ENCODE peak calls at places on chromosomes 7 and 10, in seven cellular contexts. One of them, this sample, is unnamed.

GRCh38 chr10:106551501-106551900 is 613.0 kb downstream of the SORCS1 start:
- DNase-seq in endothelial cell of umbilical vein: no peak
- DNase-seq in ovary: no peak
- DNase-seq in sigmoid colon: no peak
- DNase-seq in adrenal gland: no peak
- DNase-seq in body of pancreas: no peak
- DNase-seq in stomach: no peak
- DNase-seq in this sample: no peak

GRCh38 chr7:1316086-1316485 is 83.4 kb downstream of the UNCX start:
- DNase-seq in endothelial cell of umbilical vein: no peak
- DNase-seq in ovary: no peak
- DNase-seq in sigmoid colon: peak; percentile 54
- DNase-seq in adrenal gland: no peak
- DNase-seq in body of pancreas: no peak
- DNase-seq in stomach: no peak
- DNase-seq in this sample: no peak

GRCh38 chr7:84232653-84233052 is 38.1 kb upstream of the SEMA3A start:
- DNase-seq in endothelial cell of umbilical vein: no peak
- DNase-seq in ovary: no peak
- DNase-seq in sigmoid colon: no peak
- DNase-seq in adrenal gland: no peak
- DNase-seq in body of pancreas: no peak
- DNase-seq in stomach: no peak
- DNase-seq in this sample: no peak

GRCh38 chr7:12737364-12737763 is 49.9 kb downstream of the ARL4A start:
- DNase-seq in endothelial cell of umbilical vein: no peak
- DNase-seq in ovary: no peak
- DNase-seq in sigmoid colon: no peak
- DNase-seq in adrenal gland: no peak
- DNase-seq in body of pancreas: peak; percentile 21
- DNase-seq in stomach: no peak
- DNase-seq in this sample: no peak

GRCh38 chr7:116258734-116259133 is 48.4 kb downstream of the TES start:
- DNase-seq in endothelial cell of umbilical vein: peak; percentile 85
- DNase-seq in ovary: no peak
- DNase-seq in sigmoid colon: no peak
- DNase-seq in adrenal gland: peak; percentile 24
- DNase-seq in body of pancreas: peak; percentile 15
- DNase-seq in stomach: no peak
- DNase-seq in this sample: peak; percentile 52

GRCh38 chr10:127398140-127398966 is 150.8 kb upstream of the NPS start:
- DNase-seq in endothelial cell of umbilical vein: peak; percentile 3
- DNase-seq in ovary: peak; percentile 11
- DNase-seq in sigmoid colon: no peak
- DNase-seq in adrenal gland: no peak
- DNase-seq in body of pancreas: no peak
- DNase-seq in stomach: no peak
- DNase-seq in this sample: no peak

GRCh38 chr10:26380815-26381214 is 57.3 kb upstream of the APBB1IP start:
- DNase-seq in endothelial cell of umbilical vein: no peak
- DNase-seq in ovary: no peak
- DNase-seq in sigmoid colon: no peak
- DNase-seq in adrenal gland: no peak
- DNase-seq in body of pancreas: no peak
- DNase-seq in stomach: no peak
- DNase-seq in this sample: no peak

GRCh38 chr10:11036424-11037011 is 18.8 kb downstream of the CELF2 start:
- DNase-seq in endothelial cell of umbilical vein: peak; percentile 84
- DNase-seq in ovary: no peak
- DNase-seq in sigmoid colon: no peak
- DNase-seq in adrenal gland: peak; percentile 29
- DNase-seq in body of pancreas: peak; percentile 67
- DNase-seq in stomach: peak; percentile 55
- DNase-seq in this sample: no peak

GRCh38 chr10:32317795-32318194 is 29.2 kb downstream of the EPC1 start:
- DNase-seq in endothelial cell of umbilical vein: peak; percentile 45
- DNase-seq in ovary: no peak
- DNase-seq in sigmoid colon: no peak
- DNase-seq in adrenal gland: no peak
- DNase-seq in body of pancreas: no peak
- DNase-seq in stomach: no peak
- DNase-seq in this sample: no peak

GRCh38 chr10:10959666-10960065 is 58.0 kb upstream of the CELF2 start:
- DNase-seq in endothelial cell of umbilical vein: no peak
- DNase-seq in ovary: no peak
- DNase-seq in sigmoid colon: no peak
- DNase-seq in adrenal gland: no peak
- DNase-seq in body of pancreas: no peak
- DNase-seq in stomach: no peak
- DNase-seq in this sample: no peak

GRCh38 chr7:106423111-106423510 is 138.3 kb upstream of the NAMPT start:
- DNase-seq in endothelial cell of umbilical vein: no peak
- DNase-seq in ovary: no peak
- DNase-seq in sigmoid colon: no peak
- DNase-seq in adrenal gland: no peak
- DNase-seq in body of pancreas: no peak
- DNase-seq in stomach: no peak
- DNase-seq in this sample: no peak

GRCh38 chr7:106426803-106427202 is 142.0 kb upstream of the NAMPT start:
- DNase-seq in endothelial cell of umbilical vein: no peak
- DNase-seq in ovary: peak; percentile 26
- DNase-seq in sigmoid colon: no peak
- DNase-seq in adrenal gland: no peak
- DNase-seq in body of pancreas: no peak
- DNase-seq in stomach: no peak
- DNase-seq in this sample: no peak

GRCh38 chr7:106424476-106425016 is 139.8 kb upstream of the NAMPT start:
- DNase-seq in endothelial cell of umbilical vein: no peak
- DNase-seq in ovary: no peak
- DNase-seq in sigmoid colon: no peak
- DNase-seq in adrenal gland: no peak
- DNase-seq in body of pancreas: no peak
- DNase-seq in stomach: no peak
- DNase-seq in this sample: no peak

GRCh38 chr7:106423836-106424475 is 139.2 kb upstream of the NAMPT start:
- DNase-seq in endothelial cell of umbilical vein: no peak
- DNase-seq in ovary: peak; percentile 28
- DNase-seq in sigmoid colon: no peak
- DNase-seq in adrenal gland: no peak
- DNase-seq in body of pancreas: no peak
- DNase-seq in stomach: no peak
- DNase-seq in this sample: no peak

DNA sequence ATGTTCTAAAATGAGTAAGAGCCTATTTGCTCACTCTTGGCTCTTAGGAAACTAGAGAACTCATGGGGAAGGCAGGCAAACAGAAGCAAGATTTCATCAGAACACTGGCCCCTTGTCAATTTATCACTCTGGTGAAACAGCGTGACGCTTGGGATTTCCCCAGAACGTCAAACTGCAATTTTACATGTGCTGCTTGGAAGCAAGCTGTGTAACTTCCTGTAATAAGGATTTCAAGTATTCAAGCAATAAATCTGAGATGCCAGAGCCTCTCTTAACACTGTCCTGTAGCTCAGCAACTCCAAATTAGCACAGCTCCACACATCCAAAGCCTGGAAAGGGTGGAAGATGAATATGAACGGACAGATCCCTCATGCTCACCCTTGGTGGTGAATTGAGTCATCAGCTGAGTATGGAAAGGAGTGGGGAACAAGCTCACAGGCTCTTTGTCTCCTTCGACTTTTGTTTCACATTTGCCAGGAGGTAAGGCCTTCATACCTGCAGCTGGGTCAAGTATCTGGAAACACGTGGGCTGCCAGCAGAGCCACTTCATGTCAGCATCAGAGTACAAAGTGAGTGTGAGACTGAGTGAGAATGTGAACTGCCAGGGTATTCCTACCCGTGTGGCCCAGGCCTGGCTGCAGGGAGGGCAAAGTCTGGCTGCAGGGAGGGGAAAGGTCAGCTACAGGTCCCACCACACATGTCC is 140.4 kb upstream of the NAMPT start:
- DNase-seq in endothelial cell of umbilical vein: peak; percentile 86
- DNase-seq in ovary: peak; percentile 56
- DNase-seq in sigmoid colon: peak; percentile 93
- DNase-seq in adrenal gland: peak; percentile 88
- DNase-seq in body of pancreas: peak; percentile 67
- DNase-seq in stomach: peak; percentile 78
- DNase-seq in this sample: no peak
- TF ChIP-seq POLR2A in endothelial cell of umbilical vein: no peak
- TF ChIP-seq POLR2A in ovary: no peak
- TF ChIP-seq POLR2A in sigmoid colon: no peak
- TF ChIP-seq POLR2A in adrenal gland: no peak
- TF ChIP-seq POLR2A in body of pancreas: no peak
- TF ChIP-seq POLR2A in stomach: no peak
- TF ChIP-seq POLR2A in this sample: no peak

GRCh38 chr10:123008379-123009104 is at the start of the genes ACADSB and IKZF5:
- DNase-seq in endothelial cell of umbilical vein: peak; percentile 97
- DNase-seq in ovary: peak; percentile 97
- DNase-seq in sigmoid colon: peak; percentile 99
- DNase-seq in adrenal gland: peak; percentile 98
- DNase-seq in body of pancreas: peak; percentile 96
- DNase-seq in stomach: peak; percentile 96
- DNase-seq in this sample: peak; percentile 99
- TF ChIP-seq POLR2A in endothelial cell of umbilical vein: peak; percentile 80
- TF ChIP-seq POLR2A in ovary: peak; percentile 84
- TF ChIP-seq POLR2A in sigmoid colon: peak; percentile 74
- TF ChIP-seq POLR2A in adrenal gland: peak; percentile 96
- TF ChIP-seq POLR2A in body of pancreas: peak; percentile 91
- TF ChIP-seq POLR2A in stomach: peak; percentile 67
- TF ChIP-seq POLR2A in this sample: peak; percentile 83

GRCh38 chr10:122877264-122877663 is 2.1 kb downstream of the FAM24B start:
- DNase-seq in endothelial cell of umbilical vein: no peak
- DNase-seq in ovary: no peak
- DNase-seq in sigmoid colon: no peak
- DNase-seq in adrenal gland: no peak
- DNase-seq in body of pancreas: no peak
- DNase-seq in stomach: no peak
- DNase-seq in this sample: peak; percentile 73

GRCh38 chr10:122878799-122879338 is 512 bp downstream of the FAM24B start:
- DNase-seq in endothelial cell of umbilical vein: peak; percentile 39
- DNase-seq in ovary: no peak
- DNase-seq in sigmoid colon: no peak
- DNase-seq in adrenal gland: no peak
- DNase-seq in body of pancreas: peak; percentile 75
- DNase-seq in stomach: no peak
- DNase-seq in this sample: no peak

GRCh38 chr10:122876493-122876855 is 2.9 kb downstream of the FAM24B start:
- DNase-seq in endothelial cell of umbilical vein: no peak
- DNase-seq in ovary: no peak
- DNase-seq in sigmoid colon: no peak
- DNase-seq in adrenal gland: no peak
- DNase-seq in body of pancreas: no peak
- DNase-seq in stomach: no peak
- DNase-seq in this sample: peak; percentile 14

GRCh38 chr10:122882798-122883197 is 3.4 kb upstream of the FAM24B start:
- DNase-seq in endothelial cell of umbilical vein: peak; percentile 49
- DNase-seq in ovary: no peak
- DNase-seq in sigmoid colon: no peak
- DNase-seq in adrenal gland: no peak
- DNase-seq in body of pancreas: no peak
- DNase-seq in stomach: no peak
- DNase-seq in this sample: peak; percentile 34

GRCh38 chr10:122879339-122880273 is at the start of gene FAM24B:
- DNase-seq in endothelial cell of umbilical vein: peak; percentile 99
- DNase-seq in ovary: peak; percentile 92
- DNase-seq in sigmoid colon: peak; percentile 98
- DNase-seq in adrenal gland: peak; percentile 96
- DNase-seq in body of pancreas: peak; percentile 99
- DNase-seq in stomach: peak; percentile 94
- DNase-seq in this sample: peak; percentile 98
- TF ChIP-seq POLR2A in endothelial cell of umbilical vein: peak; percentile 42
- TF ChIP-seq POLR2A in ovary: no peak
- TF ChIP-seq POLR2A in sigmoid colon: no peak
- TF ChIP-seq POLR2A in adrenal gland: peak; percentile 40
- TF ChIP-seq POLR2A in body of pancreas: peak; percentile 56
- TF ChIP-seq POLR2A in stomach: no peak
- TF ChIP-seq POLR2A in this sample: peak; percentile 89

DNA sequence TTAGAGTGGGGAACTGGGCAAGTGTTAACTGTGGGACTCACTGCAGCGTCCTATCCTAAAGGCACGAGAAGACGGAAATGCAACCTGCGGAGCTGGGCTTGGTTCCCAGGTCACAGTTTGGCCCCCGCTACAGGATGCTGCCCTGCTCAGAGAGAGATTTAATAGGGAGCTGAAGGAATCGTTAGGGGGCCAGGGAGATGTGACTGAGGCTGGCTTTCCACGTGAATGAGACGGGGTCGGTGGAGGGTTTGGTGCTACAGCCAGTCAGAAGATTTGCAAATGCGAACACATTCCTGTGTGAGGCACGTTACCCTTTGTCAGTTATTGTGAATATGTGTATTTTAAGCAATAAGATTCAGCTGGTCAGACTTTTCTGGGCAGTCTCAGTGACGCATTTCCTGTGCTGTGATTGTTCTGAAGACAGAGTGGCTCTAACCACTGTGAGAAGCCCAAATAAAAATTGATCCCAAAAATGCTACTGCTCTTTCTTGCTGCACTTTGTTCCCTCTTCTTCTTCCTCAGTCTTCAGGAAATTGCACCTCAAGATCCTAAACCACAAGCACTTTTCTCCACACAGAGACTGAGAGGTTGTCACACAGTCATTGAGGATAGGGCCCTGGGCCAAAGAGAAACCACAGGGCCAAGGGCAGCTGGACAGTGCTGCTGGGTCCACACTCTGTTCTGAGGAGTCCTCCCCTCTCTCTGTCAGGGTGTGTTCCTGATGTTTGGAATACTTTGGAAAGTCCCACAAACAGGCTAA is 21.2 kb downstream of the CYP17A1 start:
- DNase-seq in endothelial cell of umbilical vein: peak; percentile 92
- DNase-seq in ovary: peak; percentile 46
- DNase-seq in sigmoid colon: peak; percentile 87
- DNase-seq in adrenal gland: peak; percentile 59
- DNase-seq in body of pancreas: peak; percentile 31
- DNase-seq in stomach: no peak
- DNase-seq in this sample: no peak
- TF ChIP-seq POLR2A in endothelial cell of umbilical vein: no peak
- TF ChIP-seq POLR2A in ovary: peak; percentile 30
- TF ChIP-seq POLR2A in sigmoid colon: no peak
- TF ChIP-seq POLR2A in adrenal gland: peak; percentile 50
- TF ChIP-seq POLR2A in body of pancreas: no peak
- TF ChIP-seq POLR2A in stomach: no peak
- TF ChIP-seq POLR2A in this sample: no peak

GRCh38 chr7:7969306-7970112 is 913 bp downstream of the GLCCI1 start:
- DNase-seq in endothelial cell of umbilical vein: peak; percentile 61
- DNase-seq in ovary: peak; percentile 42
- DNase-seq in sigmoid colon: peak; percentile 69
- DNase-seq in adrenal gland: peak; percentile 31
- DNase-seq in body of pancreas: peak; percentile 43
- DNase-seq in stomach: peak; percentile 33
- DNase-seq in this sample: peak; percentile 79
- TF ChIP-seq POLR2A in endothelial cell of umbilical vein: no peak
- TF ChIP-seq POLR2A in ovary: no peak
- TF ChIP-seq POLR2A in sigmoid colon: no peak
- TF ChIP-seq POLR2A in adrenal gland: no peak
- TF ChIP-seq POLR2A in body of pancreas: no peak
- TF ChIP-seq POLR2A in stomach: no peak
- TF ChIP-seq POLR2A in this sample: peak; percentile 21

DNA sequence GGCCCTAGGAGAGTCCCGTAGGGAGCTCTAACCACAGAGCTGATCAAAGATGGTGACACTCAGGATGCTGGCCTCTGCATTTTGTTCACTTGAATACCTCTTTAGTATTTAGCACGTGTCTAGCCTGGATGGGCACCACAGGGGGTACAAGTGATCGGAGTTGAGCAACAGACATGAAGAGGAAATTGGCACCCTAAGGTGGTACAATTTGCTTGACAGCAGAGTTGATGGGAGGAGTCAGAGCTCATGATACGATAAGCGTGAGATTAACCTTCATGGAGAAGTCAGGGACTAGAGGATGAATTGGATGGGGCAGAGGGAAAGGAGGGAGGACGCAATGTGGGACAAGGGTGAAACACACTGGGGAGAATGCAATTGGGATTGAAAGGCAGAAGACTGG is 9.9 kb upstream of the ZNF212 start:
- DNase-seq in endothelial cell of umbilical vein: no peak
- DNase-seq in ovary: no peak
- DNase-seq in sigmoid colon: no peak
- DNase-seq in adrenal gland: no peak
- DNase-seq in body of pancreas: no peak
- DNase-seq in stomach: no peak
- DNase-seq in this sample: no peak
- TF ChIP-seq POLR2A in endothelial cell of umbilical vein: no peak
- TF ChIP-seq POLR2A in ovary: no peak
- TF ChIP-seq POLR2A in sigmoid colon: no peak
- TF ChIP-seq POLR2A in adrenal gland: no peak
- TF ChIP-seq POLR2A in body of pancreas: no peak
- TF ChIP-seq POLR2A in stomach: no peak
- TF ChIP-seq POLR2A in this sample: no peak